ENCODE peak calls at places on chromosomes 6 and 20, in four cellular contexts. M, C, O and I are unnamed samples.

GRCh38 chr6:25237579-25237978 is 41.6 kb upstream of the CARMIL1 start:
- DNase-seq in M (no peak), C (no peak), O (peak; percentile 19), I (no peak)

GRCh38 chr20:54172856-54173652 is 732 bp downstream of the CYP24A1 start:
- DNase-seq in C (no peak), M (no peak), O (no peak), I (no peak)

GRCh38 chr6:119158057-119158848 is 79.8 kb upstream of the FAM184A start:
- DNase-seq in O (no peak), M (no peak), C (no peak), I (no peak)

GRCh38 chr6:170172825-170173231 is 118.0 kb downstream of the DLL1 start:
- DNase-seq in M (no peak), O (no peak), C (no peak), I (no peak)

GRCh38 chr6:95294047-95294446 is 283.3 kb upstream of the MANEA start:
- DNase-seq in C (no peak), M (no peak), O (no peak), I (no peak)

GRCh38 chr6:44216677-44217331 is at the start of gene MYMX:
- DNase-seq in C (no peak), O (no peak), M (no peak), I (no peak)

GRCh38 chr6:159941286-159942113 is 27.4 kb upstream of the IGF2R start:
- DNase-seq in M (no peak), C (peak; percentile 8), O (peak; percentile 14), I (peak; percentile 34)

GRCh38 chr6:147207351-147207750 is 3.1 kb downstream of the STXBP5 start:
- DNase-seq in O (no peak), C (no peak), M (no peak), I (no peak)

GRCh38 chr20:57498425-57499400 is 26.2 kb downstream of the CTCFL start:
- DNase-seq in O (no peak), C (peak; percentile 34), M (no peak), I (no peak)

GRCh38 chr6:146027586-146028249 is 1.1 kb upstream of the GRM1 start:
- DNase-seq in C (no peak), M (no peak), O (no peak), I (no peak)

GRCh38 chr6:169932491-169932890 is 181.1 kb downstream of the ERMARD start:
- DNase-seq in C (no peak), O (no peak), M (no peak), I (no peak)

GRCh38 chr6:106451419-106451818 is 90.9 kb downstream of the CRYBG1 start:
- DNase-seq in O (peak; percentile 8), M (no peak), C (no peak), I (no peak)

GRCh38 chr6:118171852-118172251 is 264.8 kb downstream of the SLC35F1 start:
- DNase-seq in O (no peak), C (no peak), M (no peak), I (no peak)

GRCh38 chr20:19757487-19757972 is 528 bp upstream of the RIN2 start:
- DNase-seq in O (peak; percentile 79), M (no peak), C (no peak), I (no peak)

GRCh38 chr20:48170625-48171024 is 385.3 kb upstream of the SULF2 start:
- DNase-seq in M (no peak), O (no peak), C (no peak), I (no peak)

GRCh38 chr6:31632279-31632946 is 11.9 kb downstream of the PRRC2A start:
- DNase-seq in M (no peak), C (no peak), O (no peak), I (no peak)

GRCh38 chr6:28569748-28570147 is 44.1 kb downstream of the GPX5 start:
- DNase-seq in O (no peak), C (no peak), M (no peak), I (no peak)

GRCh38 chr6:40640591-40641293 is 53.6 kb upstream of the LRFN2 start:
- DNase-seq in C (no peak), M (no peak), O (no peak), I (no peak)

GRCh38 chr20:658731-659291 is 5.8 kb upstream of the SRXN1 start:
- DNase-seq in C (no peak), O (no peak), M (no peak), I (no peak)

GRCh38 chr20:33127422-33128097 is 40.4 kb upstream of the BPIFA2 start:
- DNase-seq in M (no peak), C (no peak), O (no peak), I (no peak)

GRCh38 chr6:43992126-43992663 is 135.1 kb downstream of the MRPL14 start:
- DNase-seq in O (no peak), M (no peak), C (no peak), I (no peak)

GRCh38 chr20:48903705-48904104 is 17.8 kb upstream of the ARFGEF2 start:
- DNase-seq in O (no peak), C (no peak), M (no peak), I (no peak)

GRCh38 chr6:87518453-87518852 is 45.7 kb downstream of the SLC35A1 start:
- DNase-seq in M (no peak), O (no peak), C (no peak), I (no peak)

GRCh38 chr6:36355819-36356218 is 19.1 kb upstream of the BNIP5 start:
- DNase-seq in M (no peak), C (no peak), O (no peak), I (no peak)

GRCh38 chr6:13146429-13146828 is 181.9 kb downstream of the TBC1D7 start:
- DNase-seq in O (no peak), M (no peak), C (no peak), I (no peak)